ENCODE peak calls at places on chromosomes 4 and X, in six cellular contexts. One of them, this sample, is unnamed.

GRCh38 chr4:10960386-10960785 is 275.8 kb upstream of the CLNK start:
- DNase-seq in GM12878: no peak
- DNase-seq in K562: no peak
- DNase-seq in HepG2: no peak
- DNase-seq in endothelial cell of umbilical vein: no peak
- DNase-seq in A549: no peak
- DNase-seq in this sample: no peak

GRCh38 chr4:183409463-183409862 is 35.0 kb upstream of the CDKN2AIP start:
- DNase-seq in endothelial cell of umbilical vein: no peak
- DNase-seq in GM12878: no peak
- DNase-seq in HepG2: peak; percentile 62
- DNase-seq in A549: no peak
- DNase-seq in K562: no peak
- DNase-seq in this sample: no peak

GRCh38 chr4:69977582-69977981 is 12.1 kb upstream of the CSN2 start:
- DNase-seq in K562: no peak
- DNase-seq in A549: no peak
- DNase-seq in endothelial cell of umbilical vein: no peak
- DNase-seq in HepG2: no peak
- DNase-seq in GM12878: no peak
- DNase-seq in this sample: no peak

GRCh38 chr4:99161700-99162099 is 17.6 kb upstream of the ADH4 start:
- DNase-seq in endothelial cell of umbilical vein: no peak
- DNase-seq in A549: no peak
- DNase-seq in GM12878: no peak
- DNase-seq in K562: no peak
- DNase-seq in HepG2: no peak
- DNase-seq in this sample: no peak

GRCh38 chrX:139862208-139862607 is 70.6 kb downstream of the ATP11C start:
- DNase-seq in HepG2: no peak
- DNase-seq in GM12878: no peak
- DNase-seq in A549: no peak
- DNase-seq in K562: no peak
- DNase-seq in endothelial cell of umbilical vein: no peak
- DNase-seq in this sample: no peak

GRCh38 chr4:705278-706082 is at the start of gene PCGF3:
- DNase-seq in K562: peak; percentile 96
- DNase-seq in endothelial cell of umbilical vein: peak; percentile 96
- DNase-seq in HepG2: peak; percentile 83
- DNase-seq in GM12878: peak; percentile 68
- DNase-seq in A549: peak; percentile 94
- DNase-seq in this sample: peak; percentile 96

GRCh38 chr4:129233691-129234090 is 137.7 kb downstream of the C4orf33 start:
- DNase-seq in endothelial cell of umbilical vein: no peak
- DNase-seq in K562: no peak
- DNase-seq in GM12878: no peak
- DNase-seq in A549: no peak
- DNase-seq in HepG2: no peak
- DNase-seq in this sample: no peak

GRCh38 chrX:65679071-65679540 is 11.7 kb downstream of the MSN start:
- DNase-seq in endothelial cell of umbilical vein: peak; percentile 83
- DNase-seq in HepG2: no peak
- DNase-seq in GM12878: no peak
- DNase-seq in A549: peak; percentile 62
- DNase-seq in K562: no peak
- DNase-seq in this sample: peak; percentile 68

GRCh38 chr4:38141808-38142500 is 181.8 kb downstream of the PTTG2 start:
- DNase-seq in HepG2: no peak
- DNase-seq in GM12878: no peak
- DNase-seq in K562: no peak
- DNase-seq in endothelial cell of umbilical vein: peak; percentile 15
- DNase-seq in A549: no peak
- DNase-seq in this sample: no peak

GRCh38 chr4:117164338-117164737 is 79.0 kb upstream of the TRAM1L1 start:
- DNase-seq in HepG2: no peak
- DNase-seq in K562: no peak
- DNase-seq in endothelial cell of umbilical vein: no peak
- DNase-seq in GM12878: no peak
- DNase-seq in A549: peak; percentile 2
- DNase-seq in this sample: peak; percentile 16

GRCh38 chrX:23900220-23900797 is 7.4 kb downstream of the APOO start:
- DNase-seq in HepG2: no peak
- DNase-seq in K562: no peak
- DNase-seq in GM12878: no peak
- DNase-seq in endothelial cell of umbilical vein: no peak
- DNase-seq in A549: peak; percentile 76
- DNase-seq in this sample: peak; percentile 60

GRCh38 chrX:19003756-19004155 is 19.8 kb upstream of the PHKA2 start:
- DNase-seq in A549: no peak
- DNase-seq in endothelial cell of umbilical vein: no peak
- DNase-seq in HepG2: no peak
- DNase-seq in K562: no peak
- DNase-seq in GM12878: no peak
- DNase-seq in this sample: no peak

GRCh38 chrX:12013220-12013619 is 125.1 kb upstream of the FRMPD4 start:
- DNase-seq in A549: peak; percentile 62
- DNase-seq in endothelial cell of umbilical vein: peak; percentile 27
- DNase-seq in HepG2: no peak
- DNase-seq in K562: no peak
- DNase-seq in GM12878: no peak
- DNase-seq in this sample: no peak

GRCh38 chr4:131001371-131001770 is 1905.4 kb downstream of the C4orf33 start:
- DNase-seq in K562: no peak
- DNase-seq in GM12878: no peak
- DNase-seq in A549: no peak
- DNase-seq in endothelial cell of umbilical vein: peak; percentile 20
- DNase-seq in HepG2: no peak
- DNase-seq in this sample: no peak

GRCh38 chr4:80219301-80220025 is 22.2 kb downstream of the PRDM8 start:
- DNase-seq in GM12878: no peak
- DNase-seq in A549: no peak
- DNase-seq in endothelial cell of umbilical vein: no peak
- DNase-seq in HepG2: no peak
- DNase-seq in K562: peak; percentile 78
- DNase-seq in this sample: no peak

GRCh38 chrX:49019050-49019449 is 17.0 kb upstream of the GRIPAP1 start:
- DNase-seq in GM12878: no peak
- DNase-seq in A549: no peak
- DNase-seq in HepG2: no peak
- DNase-seq in K562: no peak
- DNase-seq in endothelial cell of umbilical vein: no peak
- DNase-seq in this sample: no peak

GRCh38 chr4:19987746-19988145 is 264.0 kb upstream of the SLIT2 start:
- DNase-seq in GM12878: no peak
- DNase-seq in endothelial cell of umbilical vein: peak; percentile 48
- DNase-seq in K562: no peak
- DNase-seq in A549: no peak
- DNase-seq in HepG2: no peak
- DNase-seq in this sample: no peak
- H3K4me3 ChIP-seq in GM12878: no peak overlapping the region
- H3K4me3 ChIP-seq in endothelial cell of umbilical vein: no peak overlapping the region
- H3K4me3 ChIP-seq in K562: no peak overlapping the region
- H3K4me3 ChIP-seq in A549: no peak overlapping the region
- H3K4me3 ChIP-seq in HepG2: no peak overlapping the region
- H3K4me3 ChIP-seq in this sample: no peak overlapping the region

GRCh38 chr4:82786004-82786400 is 12.6 kb downstream of the SCD5 start:
- DNase-seq in GM12878: no peak
- DNase-seq in K562: no peak
- DNase-seq in A549: no peak
- DNase-seq in endothelial cell of umbilical vein: no peak
- DNase-seq in HepG2: no peak
- DNase-seq in this sample: peak; percentile 12

GRCh38 chr4:82785248-82786003 is 13.2 kb downstream of the SCD5 start:
- DNase-seq in A549: peak; percentile 62
- DNase-seq in K562: peak; percentile 20
- DNase-seq in HepG2: peak; percentile 14
- DNase-seq in endothelial cell of umbilical vein: peak; percentile 98
- DNase-seq in GM12878: no peak
- DNase-seq in this sample: peak; percentile 77

GRCh38 chr4:82780398-82781231 is 18.0 kb downstream of the SCD5 start:
- DNase-seq in A549: peak; percentile 51
- DNase-seq in GM12878: no peak
- DNase-seq in endothelial cell of umbilical vein: peak; percentile 87
- DNase-seq in K562: peak; percentile 45
- DNase-seq in HepG2: peak; percentile 57
- DNase-seq in this sample: no peak

GRCh38 chr4:82784615-82785247 is 13.9 kb downstream of the SCD5 start:
- DNase-seq in GM12878: no peak
- DNase-seq in HepG2: no peak
- DNase-seq in endothelial cell of umbilical vein: peak; percentile 80
- DNase-seq in K562: no peak
- DNase-seq in A549: no peak
- DNase-seq in this sample: no peak

GRCh38 chr4:82782626-82783025 is 16.0 kb downstream of the SCD5 start:
- DNase-seq in A549: no peak
- DNase-seq in endothelial cell of umbilical vein: no peak
- DNase-seq in GM12878: no peak
- DNase-seq in HepG2: no peak
- DNase-seq in K562: no peak
- DNase-seq in this sample: no peak
- TF ChIP-seq MYC in A549: no peak
- TF ChIP-seq MYC in endothelial cell of umbilical vein: no peak
- TF ChIP-seq MYC in GM12878: no peak
- TF ChIP-seq MYC in HepG2: no peak
- TF ChIP-seq MYC in K562: no peak
- TF ChIP-seq MYC in this sample: no peak

GRCh38 chrX:103356897-103357296 is 591 bp downstream of the TCEAL9 start:
- DNase-seq in A549: no peak
- DNase-seq in endothelial cell of umbilical vein: peak; percentile 23
- DNase-seq in K562: peak; percentile 49
- DNase-seq in GM12878: no peak
- DNase-seq in HepG2: no peak
- DNase-seq in this sample: no peak

GRCh38 chrX:103360092-103360491 is 3.8 kb downstream of the TCEAL9 start:
- DNase-seq in endothelial cell of umbilical vein: peak; percentile 80
- DNase-seq in HepG2: no peak
- DNase-seq in K562: peak; percentile 67
- DNase-seq in A549: no peak
- DNase-seq in GM12878: no peak
- DNase-seq in this sample: no peak

GRCh38 chrX:103360916-103361315 is 4.6 kb downstream of the TCEAL9 start:
- DNase-seq in GM12878: no peak
- DNase-seq in endothelial cell of umbilical vein: peak; percentile 21
- DNase-seq in A549: no peak
- DNase-seq in K562: no peak
- DNase-seq in HepG2: no peak
- DNase-seq in this sample: no peak

GRCh38 chrX:103357871-103358270 is 1.6 kb downstream of the TCEAL9 start:
- DNase-seq in GM12878: no peak
- DNase-seq in HepG2: no peak
- DNase-seq in A549: no peak
- DNase-seq in endothelial cell of umbilical vein: no peak
- DNase-seq in K562: no peak
- DNase-seq in this sample: no peak

DNA sequence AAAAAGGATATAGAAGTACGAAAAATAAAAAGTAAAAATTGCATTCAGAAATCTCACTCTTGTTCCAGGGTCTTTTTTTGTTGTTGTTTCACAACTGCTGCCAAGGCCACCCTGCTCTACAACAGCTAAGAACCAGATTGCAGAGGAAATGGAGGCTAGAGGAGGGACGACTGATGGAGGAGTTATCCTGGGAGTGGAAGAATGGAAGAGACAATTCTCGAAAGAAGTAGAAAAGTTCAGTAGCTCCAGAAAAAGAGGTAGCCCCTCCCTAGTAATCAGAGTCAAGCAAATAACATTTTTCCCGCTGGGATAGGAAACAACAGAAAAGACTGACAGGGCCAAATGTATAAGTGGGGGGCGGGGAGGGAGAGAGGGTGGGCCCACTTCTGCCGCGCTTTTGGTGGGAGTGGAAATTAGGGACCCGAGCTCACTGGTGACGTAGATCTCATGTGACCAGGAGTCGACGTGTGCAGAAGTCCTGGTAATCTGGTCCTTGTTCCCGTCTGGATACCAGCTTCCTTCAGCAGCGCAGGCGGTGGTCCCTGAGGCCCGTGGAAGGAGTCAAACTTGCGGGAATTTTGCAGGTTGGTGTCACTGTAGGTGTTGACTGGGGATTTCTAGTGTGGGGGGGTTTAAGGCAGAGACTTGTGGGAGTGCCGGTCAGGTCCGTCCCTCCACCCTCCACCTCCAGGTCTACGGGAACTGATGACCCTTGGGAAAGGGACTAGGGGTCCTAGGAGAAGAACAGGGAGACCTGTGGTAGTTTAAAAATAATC is at the start of gene TCEAL9:
- DNase-seq in HepG2: peak; percentile 51
- DNase-seq in A549: peak; percentile 74
- DNase-seq in GM12878: no peak
- DNase-seq in K562: peak; percentile 69
- DNase-seq in endothelial cell of umbilical vein: peak; percentile 79
- DNase-seq in this sample: no peak
- TF ChIP-seq POLR2A in HepG2: no peak
- TF ChIP-seq POLR2A in A549: peak; percentile 71
- TF ChIP-seq POLR2A in GM12878: no peak
- TF ChIP-seq POLR2A in K562: peak; percentile 65
- TF ChIP-seq POLR2A in endothelial cell of umbilical vein: peak; percentile 78
- TF ChIP-seq POLR2A in this sample: no peak

GRCh38 chrX:129523076-129524055 is at the start of gene SMARCA1:
- DNase-seq in GM12878: no peak
- DNase-seq in A549: peak; percentile 79
- DNase-seq in endothelial cell of umbilical vein: peak; percentile 42
- DNase-seq in HepG2: peak; percentile 65
- DNase-seq in K562: no peak
- DNase-seq in this sample: no peak

GRCh38 chrX:129522184-129523059 is 868 bp downstream of the SMARCA1 start:
- DNase-seq in HepG2: peak; percentile 64
- DNase-seq in endothelial cell of umbilical vein: peak; percentile 42
- DNase-seq in K562: peak; percentile 62
- DNase-seq in GM12878: no peak
- DNase-seq in A549: peak; percentile 66
- DNase-seq in this sample: no peak

GRCh38 chrX:129520151-129520550 is 3.1 kb downstream of the SMARCA1 start:
- DNase-seq in HepG2: peak; percentile 54
- DNase-seq in K562: no peak
- DNase-seq in endothelial cell of umbilical vein: no peak
- DNase-seq in GM12878: no peak
- DNase-seq in A549: no peak
- DNase-seq in this sample: no peak

GRCh38 chrX:129525162-129525561 is 1.9 kb upstream of the SMARCA1 start:
- DNase-seq in GM12878: no peak
- DNase-seq in A549: peak; percentile 51
- DNase-seq in HepG2: peak; percentile 89
- DNase-seq in K562: no peak
- DNase-seq in endothelial cell of umbilical vein: no peak
- DNase-seq in this sample: no peak

DNA sequence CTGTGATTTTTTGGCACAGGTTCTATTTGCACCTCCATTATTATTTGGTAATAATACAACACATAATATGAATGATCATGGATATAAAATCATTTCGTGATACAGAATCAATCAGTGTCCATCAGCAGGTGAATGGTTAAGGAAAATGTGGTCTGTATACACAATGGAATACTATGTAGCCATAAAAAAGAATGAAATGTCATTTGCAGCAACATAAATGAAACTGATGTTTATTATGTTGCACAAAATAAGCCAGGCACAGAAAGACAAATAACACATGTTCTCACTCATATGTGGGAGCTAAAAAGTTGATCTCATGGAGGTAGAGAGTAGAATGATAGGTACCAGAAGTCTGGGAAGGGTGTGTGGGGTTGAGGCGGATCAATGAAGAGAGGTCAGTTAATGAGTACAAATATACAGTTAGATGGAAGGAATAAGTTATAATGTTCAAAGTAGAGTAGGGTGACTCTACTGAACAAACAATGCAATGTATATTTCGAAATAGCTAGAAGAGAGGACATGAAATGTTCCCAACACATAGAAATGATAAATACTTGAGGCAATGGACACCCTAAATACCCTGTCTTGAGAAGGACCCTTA is 1.1 kb upstream of the SMARCA1 start:
- DNase-seq in K562: no peak
- DNase-seq in endothelial cell of umbilical vein: no peak
- DNase-seq in HepG2: peak; percentile 47
- DNase-seq in A549: no peak
- DNase-seq in GM12878: no peak
- DNase-seq in this sample: no peak
- H3K4me3 ChIP-seq in K562: no peak overlapping the region
- H3K4me3 ChIP-seq in endothelial cell of umbilical vein: no peak overlapping the region
- H3K4me3 ChIP-seq in HepG2: peak overlapping the region; percentile 64
- H3K4me3 ChIP-seq in A549: no peak overlapping the region
- H3K4me3 ChIP-seq in GM12878: no peak overlapping the region
- H3K4me3 ChIP-seq in this sample: no peak overlapping the region